ENCODE peak calls at places on chromosomes 12 and 14, in eight cellular contexts. I is GM23248, S is HCT116, M is SK-N-SH, R is hepatocyte, H is GM23338, K is PC-3, L is OCI-LY7. J is an unnamed sample.

GRCh38 chr12:99476956-99477355 is 170.6 kb upstream of the GARIN6 start:
- DNase-seq in K (no peak), I (no peak), M (no peak), R (no peak), H (no peak), S (no peak), L (no peak), J (no peak)

GRCh38 chr12:25202139-25202538 is 7.1 kb downstream of the ETFRF1 start:
- DNase-seq in H (no peak), R (no peak), K (no peak), S (no peak), M (no peak), I (no peak), L (no peak), J (no peak)

GRCh38 chr14:94132285-94132887 is 3.0 kb upstream of the IFI27L2 start:
- DNase-seq in H (peak; percentile 86), S (peak; percentile 66), L (peak; percentile 79), R (peak; percentile 84), M (peak; percentile 52), I (peak; percentile 83), K (peak; percentile 78), J (peak; percentile 80)

GRCh38 chr12:116347265-116347664 is 69.8 kb upstream of the MED13L start:
- DNase-seq in K (no peak), S (no peak), I (no peak), M (no peak), H (no peak), L (no peak), R (no peak), J (no peak)

GRCh38 chr12:108190529-108190928 is 61.4 kb downstream of the WSCD2 start:
- DNase-seq in M (no peak), K (no peak), R (peak; percentile 22), L (no peak), H (no peak), I (no peak), S (no peak), J (no peak)

GRCh38 chr12:53115112-53115890 is 12.0 kb downstream of the SOAT2 start:
- DNase-seq in M (no peak), S (no peak), I (no peak), K (no peak), H (peak; percentile 97), R (no peak), L (no peak), J (peak; percentile 33)

GRCh38 chr14:106044949-106045596 is 518.7 kb downstream of the TMEM121 start:
- DNase-seq in I (peak; percentile 40), R (no peak), L (no peak), S (peak; percentile 36), M (peak; percentile 35), K (no peak), H (peak; percentile 8), J (no peak)

GRCh38 chr14:101721951-101722661 is 39.4 kb upstream of the PPP2R5C start:
- DNase-seq in H (peak; percentile 53), S (no peak), K (peak; percentile 89), I (peak; percentile 75), L (no peak), M (no peak), R (no peak), J (no peak)

GRCh38 chr12:75556306-75556899 is 45.0 kb upstream of the KRR1 start:
- DNase-seq in L (no peak), H (no peak), S (no peak), I (no peak), M (no peak), R (no peak), K (peak; percentile 49), J (no peak)

GRCh38 chr12:123101467-123102004 is 49.4 kb downstream of the PITPNM2 start:
- DNase-seq in S (no peak), I (no peak), K (no peak), H (peak; percentile 26), M (no peak), R (no peak), L (no peak), J (no peak)

GRCh38 chr12:131828671-131829350 is 618 bp downstream of the MMP17 start:
- DNase-seq in I (peak; percentile 59), H (peak; percentile 62), K (peak; percentile 43), R (peak; percentile 16), S (no peak), L (no peak), M (peak; percentile 68), J (peak; percentile 30)

GRCh38 chr12:3670083-3670620 is 82.8 kb downstream of the CRACR2A start:
- DNase-seq in R (no peak), K (peak; percentile 50), M (no peak), L (no peak), H (no peak), I (peak; percentile 67), S (no peak), J (no peak)

GRCh38 chr14:100620437-100621100 is 33.4 kb upstream of the BEGAIN start:
- DNase-seq in L (no peak), M (peak; percentile 58), R (no peak), S (no peak), K (no peak), I (no peak), H (no peak), J (no peak)

GRCh38 chr12:130351331-130351730 is 13.6 kb downstream of the PIWIL1 start:
- DNase-seq in I (no peak), M (no peak), S (no peak), R (peak; percentile 62), H (no peak), K (no peak), L (no peak), J (no peak)

GRCh38 chr12:27549231-27549800 is 25.3 kb downstream of the PPFIBP1 start:
- DNase-seq in R (no peak), M (no peak), H (no peak), L (no peak), S (peak; percentile 59), I (peak; percentile 94), K (peak; percentile 97), J (no peak)

GRCh38 chr14:60064491-60065072 is 27.1 kb upstream of the PCNX4 start:
- DNase-seq in H (peak; percentile 37), K (peak; percentile 87), L (peak; percentile 59), I (peak; percentile 57), S (peak; percentile 12), R (peak; percentile 19), M (peak; percentile 20), J (peak; percentile 18)

GRCh38 chr14:89719371-89720075 is 235.0 kb downstream of the EFCAB11 start:
- DNase-seq in S (no peak), M (no peak), L (no peak), I (no peak), H (no peak), K (no peak), R (no peak), J (no peak)

GRCh38 chr12:51752490-51752889 is 96.0 kb downstream of the FIGNL2 start:
- DNase-seq in H (no peak), I (peak; percentile 95), M (no peak), K (peak; percentile 33), L (no peak), S (no peak), R (peak; percentile 64), J (peak; percentile 31)

GRCh38 chr14:35286707-35287106 is 5.5 kb upstream of the PSMA6 start:
- DNase-seq in R (no peak), L (peak; percentile 40), K (no peak), M (no peak), S (no peak), I (no peak), H (no peak), J (no peak)

GRCh38 chr12:2322554-2323120 is 269.9 kb downstream of the CACNA1C start:
- DNase-seq in S (no peak), H (no peak), L (no peak), R (no peak), I (no peak), K (no peak), M (no peak), J (no peak)
- TF ChIP-seq EZH2phosphoT487 in S (no peak), H (no peak), L (no peak), R (no peak), I (no peak), K (no peak), M (no peak), J (no peak)

GRCh38 chr14:61585598-61586538 is 109.4 kb upstream of the HIF1A start:
- DNase-seq in S (no peak), M (no peak), H (no peak), R (peak; percentile 72), I (peak; percentile 89), K (peak; percentile 79), L (no peak), J (no peak)
- H3K4me2 ChIP-seq in S (peak overlapping the region; percentile 20), M (peak overlapping the region; percentile 73), H (no peak overlapping the region), R (no peak overlapping the region), I (peak overlapping the region; percentile 73), K (peak overlapping the region; percentile 58), L (no peak overlapping the region), J (no peak overlapping the region)

DNA sequence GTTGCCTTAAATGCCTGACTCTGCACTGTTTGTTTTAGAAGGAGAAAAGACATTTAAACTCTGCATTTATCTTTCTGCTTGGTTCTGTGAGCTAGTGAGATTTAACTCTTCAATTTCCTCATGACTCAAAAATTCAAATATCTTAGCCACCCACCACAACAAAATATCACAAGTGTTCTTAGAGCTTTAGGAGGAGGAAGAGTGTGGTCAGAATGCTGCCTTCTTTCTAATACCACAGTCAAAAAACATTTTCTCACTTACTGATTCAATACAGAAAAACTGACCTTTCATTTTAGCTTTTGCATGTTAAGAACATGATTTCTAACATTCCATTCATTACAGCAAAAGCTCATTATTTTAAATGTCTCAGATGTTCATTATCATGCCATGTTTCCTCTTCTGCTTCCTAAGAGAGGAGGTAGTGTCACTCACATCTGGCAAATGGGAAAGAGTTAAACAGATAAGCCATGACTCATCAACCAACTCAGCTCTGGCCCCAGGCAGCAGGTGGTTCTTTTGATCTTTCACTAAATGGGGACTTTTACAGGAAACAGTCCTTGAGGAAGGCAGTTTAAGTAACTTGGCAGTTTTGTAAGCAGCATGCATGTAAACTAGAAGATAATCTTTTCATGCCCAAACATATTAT is 56.4 kb upstream of the RNU6-8 start:
- DNase-seq in M (peak; percentile 58), I (peak; percentile 57), K (peak; percentile 87), R (peak; percentile 61), L (no peak), S (peak; percentile 56), H (peak; percentile 34), J (peak; percentile 6)
- TF ChIP-seq EZH2phosphoT487 in M (no peak), I (no peak), K (no peak), R (no peak), L (no peak), S (no peak), H (no peak), J (no peak)

GRCh38 chr12:20483776-20484175 is 115.4 kb downstream of the PDE3A start:
- DNase-seq in M (no peak), R (no peak), H (no peak), K (no peak), I (peak; percentile 72), S (no peak), L (no peak), J (no peak)
- H3K4me2 ChIP-seq in M (no peak overlapping the region), R (no peak overlapping the region), H (no peak overlapping the region), K (no peak overlapping the region), I (no peak overlapping the region), S (no peak overlapping the region), L (no peak overlapping the region), J (no peak overlapping the region)

GRCh38 chr12:77133566-77133965 is 68.2 kb upstream of the E2F7 start:
- DNase-seq in H (peak; percentile 86), K (peak; percentile 70), M (no peak), L (peak; percentile 39), S (no peak), I (peak; percentile 68), R (peak; percentile 76), J (peak; percentile 84)
- TF ChIP-seq EZH2phosphoT487 in H (no peak), K (no peak), M (no peak), L (no peak), S (no peak), I (no peak), R (no peak), J (no peak)